ENCODE peak calls at places on chromosomes 1 and 21, in eight cellular contexts. Z is PC-9, Y is progenitor cell of endocrine pancreas, B is GM10248, K is type B pancreatic cell, C is nephron progenitor cell, W is fibroblast of lung, X is hepatocyte. L is an unnamed sample.

GRCh38 chr1:47262787-47263413 is 30.9 kb upstream of the TAL1 start:
- DNase-seq in B (peak), W (peak), K (no peak), Y (no peak), C (peak), Z (peak), X (peak), L (no peak)

GRCh38 chr1:208500379-208500778 is 256.2 kb upstream of the PLXNA2 start:
- DNase-seq in W (no peak), X (no peak), Z (no peak), C (no peak), Y (no peak), B (no peak), K (no peak), L (no peak)

GRCh38 chr1:39733161-39733560 is 5.5 kb upstream of the PPIE start:
- DNase-seq in B (no peak), X (no peak), K (no peak), Z (no peak), C (no peak), Y (no peak), W (peak), L (no peak)

GRCh38 chr1:233424727-233425222 is 97.3 kb downstream of the MAP3K21 start:
- DNase-seq in C (no peak), X (no peak), K (no peak), Y (no peak), W (no peak), B (no peak), Z (no peak), L (no peak)

GRCh38 chr1:81682490-81682889 is 118.2 kb upstream of the ADGRL2 start:
- DNase-seq in Z (peak), C (no peak), B (no peak), W (peak), Y (no peak), X (no peak), K (no peak), L (no peak)

GRCh38 chr1:22399421-22400091 is 52.1 kb upstream of the ZBTB40 start:
- DNase-seq in W (no peak), Y (no peak), C (no peak), B (no peak), K (no peak), X (no peak), Z (no peak), L (no peak)

GRCh38 chr1:106756752-106757151 is 299.7 kb upstream of the PRMT6 start:
- DNase-seq in B (no peak), K (no peak), Z (no peak), X (no peak), W (peak), C (no peak), Y (no peak), L (no peak)

GRCh38 chr21:16509466-16509865 is 779.7 kb downstream of the USP25 start:
- DNase-seq in W (peak), X (no peak), Y (no peak), C (no peak), B (no peak), Z (no peak), K (no peak), L (no peak)

GRCh38 chr1:6448749-6449631 is 17.0 kb downstream of the TNFRSF25 start:
- DNase-seq in C (peak), X (peak), Z (no peak), Y (peak), K (no peak), B (no peak), W (peak), L (no peak)

GRCh38 chr1:67100833-67101232 is 33.9 kb downstream of the C1orf141 start:
- DNase-seq in X (no peak), C (no peak), Y (no peak), B (no peak), Z (no peak), W (peak), K (no peak), L (no peak)

GRCh38 chr1:201888282-201889033 is at the start of gene SHISA4:
- DNase-seq in X (peak), W (peak), B (peak), Y (peak), Z (peak), K (peak), C (peak), L (peak)

GRCh38 chr1:25587290-25587689 is 29.3 kb upstream of the MAN1C1 start:
- DNase-seq in X (no peak), W (no peak), Y (no peak), Z (no peak), C (no peak), K (no peak), B (no peak), L (no peak)

GRCh38 chr21:34530264-34530663 is 18.3 kb upstream of the KCNE1 start:
- DNase-seq in Z (no peak), X (no peak), W (peak), Y (no peak), B (no peak), C (no peak), K (no peak), L (no peak)

GRCh38 chr1:246153796-246154212 is 353.3 kb downstream of the SMYD3 start:
- DNase-seq in X (no peak), B (no peak), W (peak), C (no peak), Y (no peak), Z (no peak), K (no peak), L (no peak)

GRCh38 chr1:206526064-206526911 is 19.0 kb downstream of the RASSF5 start:
- DNase-seq in W (no peak), B (no peak), K (no peak), C (peak), X (no peak), Z (no peak), Y (no peak), L (no peak)

GRCh38 chr1:65063025-65063424 is 85.0 kb upstream of the AK4 start:
- DNase-seq in W (no peak), Z (no peak), C (no peak), X (no peak), K (no peak), B (no peak), Y (no peak), L (no peak)

GRCh38 chr1:151060241-151061011 is at the start of gene MLLT11:
- DNase-seq in W (peak), C (peak), K (peak), Y (no peak), B (peak), Z (no peak), X (peak), L (no peak)

GRCh38 chr1:115430717-115431116 is 92.7 kb upstream of the NGF start:
- DNase-seq in W (peak), Y (no peak), C (no peak), Z (peak), K (no peak), X (peak), B (no peak), L (no peak)

GRCh38 chr1:150161747-150162581 is 12.2 kb downstream of the PLEKHO1 start:
- DNase-seq in C (no peak), B (no peak), Y (no peak), X (peak), W (peak), K (no peak), Z (no peak), L (no peak)

GRCh38 chr1:208997726-208998312 is 585.7 kb upstream of the CAMK1G start:
- DNase-seq in B (no peak), Y (no peak), Z (no peak), W (peak), X (peak), C (no peak), K (no peak), L (no peak)

GRCh38 chr21:34223376-34223775 is 140.4 kb upstream of the KCNE2 start:
- DNase-seq in W (no peak), Y (no peak), X (no peak), K (no peak), B (no peak), Z (no peak), C (no peak), L (no peak)

GRCh38 chr1:31216016-31216415 is 23.7 kb downstream of the NKAIN1 start:
- DNase-seq in B (no peak), W (peak), X (peak), K (peak), C (no peak), Z (no peak), Y (no peak), L (no peak)

GRCh38 chr1:245207801-245208200 is 53.0 kb downstream of the KIF26B start:
- DNase-seq in B (no peak), C (no peak), K (no peak), Z (no peak), Y (no peak), X (no peak), W (no peak), L (no peak)

GRCh38 chr1:220873087-220873486 is 6.2 kb upstream of the HLX start:
- DNase-seq in W (no peak), X (no peak), K (no peak), Y (no peak), B (no peak), Z (no peak), C (no peak), L (no peak)

GRCh38 chr21:38669186-38669585 is 136.5 kb upstream of the ETS2 start:
- DNase-seq in K (no peak), B (peak), W (peak), Y (no peak), X (peak), Z (no peak), C (no peak), L (peak)

GRCh38 chr1:33735624-33736023 is 128.3 kb upstream of the HMGB4 start:
- DNase-seq in K (no peak), C (no peak), X (no peak), Z (no peak), W (peak), B (no peak), Y (no peak), L (no peak)

GRCh38 chr1:20137055-20137454 is 2.1 kb upstream of the PLA2G2F start:
- DNase-seq in K (no peak), W (no peak), Z (peak), X (no peak), C (no peak), Y (no peak), B (no peak), L (no peak)

GRCh38 chr1:87786218-87786617 is 457.5 kb downstream of the LMO4 start:
- DNase-seq in K (no peak), Y (no peak), B (no peak), C (no peak), W (no peak), Z (no peak), X (no peak), L (no peak)

GRCh38 chr1:94905207-94905606 is 21.7 kb downstream of the CNN3 start:
- DNase-seq in X (no peak), C (no peak), Y (no peak), W (no peak), Z (no peak), B (no peak), K (no peak), L (no peak)

GRCh38 chr1:186375929-186376330 is 292 bp downstream of the ODR4 start:
- DNase-seq in Y (no peak), C (no peak), W (no peak), Z (no peak), B (no peak), X (no peak), K (no peak), L (no peak)

GRCh38 chr1:32241011-32241763 is 5.8 kb upstream of the FAM167B start:
- DNase-seq in Y (peak), K (no peak), Z (peak), B (peak), C (peak), W (peak), X (peak), L (peak)

GRCh38 chr1:236468625-236469024 is 55.2 kb upstream of the LGALS8 start:
- DNase-seq in X (no peak), B (no peak), Y (no peak), W (no peak), C (no peak), Z (no peak), K (no peak), L (no peak)

GRCh38 chr21:31161157-31161556 is 122.9 kb upstream of the KRTAP19-8 start:
- DNase-seq in W (peak), Y (no peak), K (no peak), Z (no peak), C (peak), B (no peak), X (no peak), L (no peak)

GRCh38 chr1:77015748-77016341 is 148.6 kb downstream of the ST6GALNAC5 start:
- DNase-seq in B (no peak), Z (no peak), W (no peak), K (no peak), X (no peak), C (peak), Y (no peak), L (no peak)

GRCh38 chr21:39685991-39686390 is 59.0 kb upstream of the IGSF5 start:
- DNase-seq in W (no peak), Y (no peak), Z (no peak), X (no peak), C (no peak), K (no peak), B (no peak), L (no peak)

GRCh38 chr1:87754036-87754603 is 425.4 kb downstream of the LMO4 start:
- DNase-seq in Y (no peak), X (no peak), C (no peak), Z (no peak), K (no peak), W (no peak), B (no peak), L (no peak)

DNA sequence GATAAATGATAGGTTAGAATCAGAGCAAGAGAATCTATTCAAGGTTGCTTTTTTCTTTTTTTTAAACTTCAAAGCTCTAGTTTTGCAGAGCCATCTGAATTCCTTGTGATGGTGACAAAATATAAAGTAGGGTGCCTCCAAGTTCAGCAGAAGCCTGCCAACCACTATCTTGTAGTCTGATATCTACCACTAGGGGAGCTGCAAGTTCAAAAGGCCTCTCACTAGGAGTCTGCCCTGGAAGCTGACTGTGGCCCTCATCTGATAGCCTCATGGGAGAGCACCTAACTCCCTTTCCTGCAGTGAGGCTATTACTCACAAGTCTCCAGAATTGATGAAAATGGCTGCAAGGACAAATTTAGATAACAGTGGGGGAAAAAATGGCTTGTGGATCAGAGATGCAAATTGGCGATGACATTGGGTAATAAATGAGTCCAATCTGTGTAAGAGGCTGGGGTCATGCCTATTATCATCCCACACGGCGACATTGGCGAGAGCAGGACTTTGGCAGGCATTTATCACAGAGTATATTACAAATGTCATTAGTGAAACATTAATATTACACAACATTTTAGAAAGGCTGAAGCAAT is 10.7 kb upstream of the ZP4 start:
- DNase-seq in W (peak), Y (no peak), K (no peak), Z (no peak), B (peak), C (no peak), X (peak), L (no peak)
- TF ChIP-seq CTCF in W (no peak), Y (peak), K (peak), Z (peak), B (peak), C (peak), X (peak), L (no peak)

GRCh38 chr21:45409466-45410150 is 4.6 kb downstream of the COL18A1 start:
- DNase-seq in X (no peak), K (no peak), Z (no peak), W (peak), C (no peak), B (no peak), Y (no peak), L (no peak)
- TF ChIP-seq CTCF in X (no peak), K (no peak), Z (no peak), W (no peak), C (no peak), B (no peak), Y (no peak), L (no peak)

GRCh38 chr1:1306661-1307260 is 969 bp downstream of the ACAP3 start:
- DNase-seq in Z (no peak), C (no peak), K (no peak), W (no peak), B (no peak), Y (no peak), X (peak), L (no peak)

GRCh38 chr1:1307261-1307907 is 346 bp downstream of the ACAP3 start:
- DNase-seq in K (no peak), Z (no peak), X (no peak), C (no peak), B (no peak), Y (no peak), W (no peak), L (no peak)

GRCh38 chr1:1308756-1309524 is 543 bp downstream of the PUSL1 start:
- DNase-seq in C (peak), W (no peak), Y (no peak), X (peak), B (no peak), K (no peak), Z (peak), L (no peak)

GRCh38 chr1:1309525-1310385 is 1.4 kb downstream of the PUSL1 start:
- DNase-seq in K (no peak), X (no peak), W (no peak), C (no peak), B (no peak), Y (no peak), Z (no peak), L (no peak)

DNA sequence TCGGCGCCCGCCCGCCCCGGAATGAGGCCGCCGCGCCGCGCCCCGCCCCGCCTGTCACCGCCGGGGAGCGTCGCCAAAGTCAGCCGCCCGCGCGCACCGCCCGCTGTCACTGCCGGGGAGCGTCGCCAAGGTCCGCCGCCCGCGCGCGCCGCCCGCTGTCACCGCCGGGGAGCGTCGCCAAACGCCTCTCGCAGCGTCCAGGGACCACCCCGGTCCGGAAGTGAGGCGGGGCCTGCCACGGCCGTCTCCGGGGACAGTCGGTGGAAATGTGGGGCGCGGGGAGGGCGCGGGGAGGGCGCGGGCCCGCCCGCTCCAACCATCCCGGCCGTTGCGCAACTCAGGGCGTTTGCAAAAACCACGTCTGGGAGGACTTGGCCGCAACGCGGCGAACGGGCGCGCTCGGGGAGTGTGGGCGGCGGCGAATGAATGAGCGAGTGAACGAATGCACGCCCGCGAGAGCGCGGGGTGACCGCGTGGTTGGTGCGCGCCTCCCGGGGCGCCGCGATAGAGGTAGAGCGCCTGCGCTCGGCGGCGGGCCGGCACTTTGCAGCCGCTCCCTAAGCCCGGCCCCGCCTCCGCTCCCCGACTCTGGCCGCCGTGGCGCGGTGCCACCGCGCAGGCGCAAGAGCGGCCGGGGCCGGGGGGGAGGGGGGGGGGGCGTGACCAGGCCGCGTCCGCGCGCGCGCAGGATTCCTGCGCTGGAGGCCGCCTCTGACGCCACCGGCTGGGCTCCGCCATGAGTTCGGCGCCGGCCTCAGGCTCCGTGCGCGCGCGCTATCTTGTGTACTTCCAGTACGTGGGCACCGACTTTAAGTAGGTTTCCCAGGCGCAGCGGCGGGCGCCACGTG is at the start of the genes ACAP3 and PUSL1:
- DNase-seq in W (peak), B (peak), C (peak), Z (peak), X (peak), K (peak), Y (peak), L (peak)
- TF ChIP-seq CTCF in W (no peak), B (peak), C (no peak), Z (no peak), X (no peak), K (no peak), Y (no peak), L (no peak)

DNA sequence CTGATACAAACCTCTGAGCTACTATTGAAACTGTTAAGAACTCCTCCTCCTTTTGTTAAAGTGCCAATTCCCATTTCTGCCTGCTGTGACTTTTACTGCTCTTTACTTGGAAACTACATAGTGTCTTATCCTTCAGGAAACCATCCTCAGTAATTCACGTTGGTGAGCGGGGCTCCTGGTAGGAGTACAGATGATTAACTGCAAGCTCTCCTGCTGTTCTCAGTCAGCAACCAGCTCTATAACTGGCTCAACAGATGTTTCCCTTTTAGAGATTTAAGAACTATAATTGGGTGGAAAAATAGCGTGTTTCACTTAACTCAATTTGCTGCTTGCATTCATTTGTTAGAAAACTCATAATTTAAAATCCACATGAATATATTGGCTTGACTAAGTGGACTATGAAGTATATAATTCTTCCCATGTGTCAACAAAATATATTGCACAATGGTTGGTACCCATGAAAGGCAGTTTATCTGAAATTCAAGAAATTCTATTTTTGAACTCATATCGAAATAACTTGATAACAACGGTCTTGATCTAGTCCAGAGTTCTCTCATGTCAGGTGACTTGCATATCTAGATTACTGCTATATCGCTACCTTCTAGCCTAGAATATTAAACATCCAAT is 574.0 kb downstream of the KCNT2 start:
- DNase-seq in W (no peak), B (no peak), Y (no peak), K (no peak), X (no peak), C (peak), Z (no peak), L (no peak)
- TF ChIP-seq CTCF in W (no peak), B (no peak), Y (no peak), K (no peak), X (no peak), C (no peak), Z (no peak), L (no peak)

GRCh38 chr1:45492691-45493090 is 1.7 kb upstream of the TESK2 start:
- DNase-seq in K (no peak), X (no peak), W (no peak), C (no peak), B (no peak), Z (no peak), Y (no peak), L (no peak)

GRCh38 chr1:45490121-45490622 is 791 bp downstream of the TESK2 start:
- DNase-seq in Z (no peak), W (peak), B (no peak), X (no peak), C (no peak), K (no peak), Y (no peak), L (no peak)

GRCh38 chr1:45491464-45492260 is 699 bp upstream of the TESK2 start:
- DNase-seq in K (no peak), Y (no peak), W (no peak), C (no peak), B (no peak), X (no peak), Z (no peak), L (no peak)

GRCh38 chr1:45488978-45489377 is 2.0 kb downstream of the TESK2 start:
- DNase-seq in W (no peak), Y (no peak), K (no peak), B (no peak), X (no peak), C (no peak), Z (no peak), L (no peak)

GRCh38 chr1:45490623-45491463 is at the start of gene TESK2:
- DNase-seq in X (peak), Z (peak), B (peak), K (peak), C (peak), W (peak), Y (peak), L (peak)
- TF ChIP-seq CTCF in X (no peak), Z (peak), B (no peak), K (no peak), C (no peak), W (no peak), Y (peak), L (no peak)

L was measured in osteocyte.